ENCODE peak calls at places on chromosomes 6 and 20, in eight cellular contexts. W is astrocyte of the spinal cord; U is GM06990; L is AG20443; F is GM12892; H is activated T-cell treated with anti-CD3 and anti-CD28 coated beads, Interleukin-2, amount 50 U/mL, for 4 hours; B is GDM1; T is NCI-H2081. E is an unnamed sample.
A peak's percentile ranks its signal among the peaks of the same experiment; 100 is the strongest.

GRCh38 chr6:45436544-45437440 is 59.1 kb upstream of the SUPT3H start:
- DNase-seq in W (peak; percentile 79), U (no peak), L (peak; percentile 45), F (no peak), H (peak; percentile 18), B (peak; percentile 33), T (no peak), E (peak; percentile 52)

GRCh38 chr6:147738516-147739187 is 230.2 kb downstream of the SAMD5 start:
- DNase-seq in W (peak; percentile 28), U (no peak), L (no peak), F (no peak), H (no peak), B (no peak), T (no peak), E (no peak)

GRCh38 chr20:50196896-50197295 is 6.3 kb downstream of the CEBPB start:
- DNase-seq in W (no peak), U (no peak), L (no peak), F (no peak), H (no peak), B (no peak), T (no peak), E (no peak)

GRCh38 chr6:28758046-28758817 is 165.6 kb downstream of the TRIM27 start:
- DNase-seq in W (peak; percentile 62), U (peak; percentile 57), L (no peak), F (no peak), H (no peak), B (no peak), T (peak; percentile 56), E (peak; percentile 46)

GRCh38 chr6:157314705-157315321 is 8.5 kb downstream of the TMEM242 start:
- DNase-seq in W (peak; percentile 81), U (no peak), L (peak; percentile 71), F (no peak), H (no peak), B (no peak), T (no peak), E (no peak)

GRCh38 chr6:36945301-36945700 is 9.2 kb upstream of the PI16 start:
- DNase-seq in W (no peak), U (no peak), L (no peak), F (no peak), H (no peak), B (no peak), T (no peak), E (no peak)

GRCh38 chr20:57482148-57482547 is 42.8 kb downstream of the CTCFL start:
- DNase-seq in W (no peak), U (no peak), L (no peak), F (no peak), H (no peak), B (no peak), T (no peak), E (no peak)

GRCh38 chr20:10316582-10316981 is 98.0 kb downstream of the SNAP25 start:
- DNase-seq in W (no peak), U (no peak), L (no peak), F (no peak), H (no peak), B (no peak), T (no peak), E (peak; percentile 8)

GRCh38 chr6:112717401-112717800 is 370.3 kb downstream of the RFPL4B start:
- DNase-seq in W (no peak), U (no peak), L (peak; percentile 13), F (no peak), H (no peak), B (no peak), T (no peak), E (no peak)

GRCh38 chr20:47561175-47561574 is 59.5 kb downstream of the NCOA3 start:
- DNase-seq in W (peak; percentile 35), U (no peak), L (no peak), F (no peak), H (no peak), B (no peak), T (no peak), E (no peak)

GRCh38 chr20:10653593-10654288 is 20.1 kb downstream of the JAG1 start:
- DNase-seq in W (peak; percentile 81), U (no peak), L (peak; percentile 49), F (no peak), H (no peak), B (no peak), T (no peak), E (peak; percentile 83)

GRCh38 chr6:100620085-100620484 is 155.4 kb upstream of the SIM1 start:
- DNase-seq in W (peak; percentile 85), U (no peak), L (peak; percentile 14), F (no peak), H (no peak), B (no peak), T (no peak), E (no peak)

GRCh38 chr20:51579137-51579536 is 36.6 kb upstream of the NFATC2 start:
- DNase-seq in W (peak; percentile 75), U (no peak), L (peak; percentile 81), F (no peak), H (no peak), B (no peak), T (no peak), E (peak; percentile 56)

GRCh38 chr6:158290659-158291058 is 21.6 kb upstream of the TULP4 start:
- DNase-seq in W (no peak), U (peak; percentile 24), L (no peak), F (peak; percentile 37), H (peak; percentile 44), B (no peak), T (no peak), E (peak; percentile 19)

GRCh38 chr20:35318502-35319157 is 26.4 kb upstream of the FAM83C start:
- DNase-seq in W (peak; percentile 86), U (no peak), L (peak; percentile 48), F (no peak), H (no peak), B (no peak), T (peak; percentile 15), E (peak; percentile 95)

GRCh38 chr6:136763255-136763654 is 29.0 kb downstream of the MAP3K5 start:
- DNase-seq in W (no peak), U (no peak), L (no peak), F (no peak), H (no peak), B (no peak), T (no peak), E (no peak)

GRCh38 chr20:18390201-18390600 is 76.6 kb downstream of the DZANK1 start:
- DNase-seq in W (no peak), U (no peak), L (no peak), F (no peak), H (no peak), B (no peak), T (no peak), E (no peak)

GRCh38 chr6:5205035-5205469 is 55.7 kb downstream of the LYRM4 start:
- DNase-seq in W (no peak), U (no peak), L (no peak), F (no peak), H (no peak), B (no peak), T (no peak), E (no peak)

GRCh38 chr20:50141018-50141675 is 12.4 kb downstream of the PEDS1 start:
- DNase-seq in W (no peak), U (no peak), L (no peak), F (no peak), H (no peak), B (no peak), T (no peak), E (no peak)

GRCh38 chr6:106165885-106166485 is 79.8 kb downstream of the PRDM1 start:
- DNase-seq in W (peak; percentile 43), U (peak; percentile 66), L (no peak), F (no peak), H (no peak), B (no peak), T (no peak), E (peak; percentile 34)

GRCh38 chr6:99868074-99868702 is 125.8 kb downstream of the MCHR2 start:
- DNase-seq in W (peak; percentile 63), U (peak; percentile 30), L (peak; percentile 72), F (peak; percentile 6), H (peak; percentile 63), B (peak; percentile 33), T (peak; percentile 58), E (peak; percentile 68)

GRCh38 chr6:32426338-32426737 is 13.3 kb upstream of the HLA-DRA start:
- DNase-seq in W (no peak), U (no peak), L (no peak), F (no peak), H (no peak), B (no peak), T (no peak), E (no peak)

GRCh38 chr6:13733178-13733851 is 21.7 kb upstream of the RANBP9 start:
- DNase-seq in W (peak; percentile 84), U (no peak), L (peak; percentile 93), F (no peak), H (no peak), B (no peak), T (no peak), E (peak; percentile 16)

GRCh38 chr6:161804804-161805203 is 530.9 kb upstream of the AGPAT4 start:
- DNase-seq in W (peak; percentile 22), U (no peak), L (no peak), F (no peak), H (no peak), B (no peak), T (no peak), E (no peak)

GRCh38 chr20:61901421-61902212 is 164.1 kb downstream of the TAF4 start:
- DNase-seq in W (no peak), U (no peak), L (peak; percentile 34), F (no peak), H (no peak), B (no peak), T (peak; percentile 12), E (no peak)

GRCh38 chr6:148965287-148965686 is 218.5 kb downstream of the UST start:
- DNase-seq in W (no peak), U (no peak), L (no peak), F (no peak), H (no peak), B (no peak), T (no peak), E (no peak)

GRCh38 chr20:44471481-44471882 is 4.2 kb upstream of the TTPAL start:
- DNase-seq in W (peak; percentile 43), U (no peak), L (peak; percentile 56), F (no peak), H (no peak), B (no peak), T (no peak), E (no peak)

GRCh38 chr20:60788070-60788469 is 464.0 kb upstream of the CDH4 start:
- DNase-seq in W (no peak), U (no peak), L (no peak), F (no peak), H (no peak), B (no peak), T (no peak), E (no peak)

GRCh38 chr6:154928325-154928922 is 66.7 kb upstream of the TIAM2 start:
- DNase-seq in W (peak; percentile 74), U (no peak), L (peak; percentile 80), F (peak; percentile 36), H (peak; percentile 58), B (peak; percentile 20), T (peak; percentile 61), E (peak; percentile 81)

GRCh38 chr6:33273129-33273923 is 1.5 kb downstream of the RPS18 start:
- DNase-seq in W (no peak), U (no peak), L (no peak), F (no peak), H (no peak), B (no peak), T (no peak), E (no peak)

GRCh38 chr6:161413361-161413771 is 139.5 kb upstream of the AGPAT4 start:
- DNase-seq in W (no peak), U (no peak), L (no peak), F (no peak), H (no peak), B (no peak), T (no peak), E (no peak)

GRCh38 chr6:163260111-163260895 is 154.2 kb upstream of the QKI start:
- DNase-seq in W (peak; percentile 22), U (no peak), L (no peak), F (no peak), H (no peak), B (peak; percentile 6), T (no peak), E (no peak)

GRCh38 chr6:89842228-89842627 is 12.5 kb downstream of the CASP8AP2 start:
- DNase-seq in W (no peak), U (no peak), L (no peak), F (no peak), H (no peak), B (no peak), T (no peak), E (peak; percentile 3)

GRCh38 chr6:154298297-154298696 is 58.3 kb downstream of the IPCEF1 start:
- DNase-seq in W (peak; percentile 66), U (peak; percentile 42), L (no peak), F (no peak), H (no peak), B (no peak), T (no peak), E (peak; percentile 77)

E was measured in kidney glomerular epithelial cell.